ENCODE peak calls at places on chromosomes 4 and X, in six cellular contexts. T is H9, W is mesenchymal stem cell, X is mesendoderm, U is neuronal stem cell, D is H1. P is an unnamed sample.
A peak's percentile ranks its signal among the peaks of the same experiment; 100 is the strongest.

GRCh38 chr4:173748353-173748752 is 218.3 kb upstream of the HAND2 start:
- DNase-seq in T (no peak), W (peak; percentile 41), X (no peak), U (no peak), D (no peak), P (peak; percentile 4)

GRCh38 chrX:128020701-128021100 is 31.5 kb downstream of the ACTRT1 start:
- DNase-seq in T (no peak), W (peak; percentile 29), X (peak; percentile 60), U (no peak), D (no peak), P (peak; percentile 1)

GRCh38 chrX:38881066-38881465 is 79.8 kb downstream of the MID1IP1 start:
- DNase-seq in T (no peak), W (no peak), X (no peak), U (no peak), D (no peak), P (no peak)

GRCh38 chr4:77994194-77994721 is 62.9 kb upstream of the FRAS1 start:
- DNase-seq in T (peak; percentile 78), W (peak; percentile 70), X (peak; percentile 93), U (peak; percentile 67), D (peak; percentile 39), P (peak; percentile 56)

GRCh38 chr4:54924891-54925290 is 200.5 kb downstream of the KDR start:
- DNase-seq in T (no peak), W (no peak), X (no peak), U (no peak), D (no peak), P (no peak)

GRCh38 chr4:122679317-122679716 is 53.2 kb upstream of the BBS12 start:
- DNase-seq in T (no peak), W (no peak), X (no peak), U (no peak), D (no peak), P (no peak)

GRCh38 chr4:98838977-98839618 is 89.8 kb downstream of the EIF4E start:
- DNase-seq in T (no peak), W (peak; percentile 30), X (peak; percentile 5), U (no peak), D (no peak), P (peak; percentile 15)

GRCh38 chr4:138034871-138035270 is 207.3 kb downstream of the SLC7A11 start:
- DNase-seq in T (no peak), W (peak; percentile 30), X (no peak), U (no peak), D (no peak), P (peak; percentile 87)

GRCh38 chr4:8409271-8410065 is 31.1 kb downstream of the ACOX3 start:
- DNase-seq in T (no peak), W (no peak), X (no peak), U (no peak), D (no peak), P (no peak)

GRCh38 chr4:152668338-152668964 is 11.3 kb downstream of the TMEM154 start:
- DNase-seq in T (no peak), W (no peak), X (no peak), U (no peak), D (no peak), P (no peak)

GRCh38 chrX:85303544-85303943 is 59.8 kb downstream of the ZNF711 start:
- DNase-seq in T (no peak), W (no peak), X (no peak), U (no peak), D (no peak), P (no peak)

GRCh38 chr4:55553442-55553841 is 6.7 kb upstream of the CLOCK start:
- DNase-seq in T (peak; percentile 62), W (no peak), X (peak; percentile 56), U (no peak), D (no peak), P (no peak)

GRCh38 chr4:52659016-52659721 is at the start of gene USP46:
- DNase-seq in T (peak; percentile 64), W (peak; percentile 80), X (peak; percentile 80), U (peak; percentile 66), D (no peak), P (peak; percentile 69)

GRCh38 chrX:70254909-70255308 is 5.1 kb downstream of the P2RY4 start:
- DNase-seq in T (no peak), W (no peak), X (no peak), U (no peak), D (no peak), P (no peak)
- H2BK120ac ChIP-seq in T (no peak overlapping the region), W (no peak overlapping the region), X (no peak overlapping the region), U (no peak overlapping the region), D (no peak overlapping the region), P (no peak overlapping the region)

GRCh38 chr4:11198516-11199305 is 230.0 kb downstream of the HS3ST1 start:
- DNase-seq in T (no peak), W (no peak), X (peak; percentile 40), U (no peak), D (no peak), P (no peak)
- H2BK120ac ChIP-seq in T (no peak overlapping the region), W (no peak overlapping the region), X (no peak overlapping the region), U (no peak overlapping the region), D (no peak overlapping the region), P (no peak overlapping the region)

GRCh38 chr4:73707918-73708577 is 32.3 kb upstream of the CXCL8 start:
- DNase-seq in T (no peak), W (peak; percentile 93), X (peak; percentile 86), U (no peak), D (no peak), P (peak; percentile 95)
- H2BK120ac ChIP-seq in T (no peak overlapping the region), W (peak overlapping the region; percentile 81), X (peak overlapping the region; percentile 61), U (no peak overlapping the region), D (no peak overlapping the region), P (peak overlapping the region; percentile 95)

GRCh38 chrX:12690646-12691045 is 100.6 kb upstream of the PRPS2 start:
- DNase-seq in T (no peak), W (no peak), X (no peak), U (no peak), D (no peak), P (no peak)

GRCh38 chrX:12681047-12681446 is 110.2 kb upstream of the PRPS2 start:
- DNase-seq in T (no peak), W (no peak), X (no peak), U (no peak), D (no peak), P (no peak)

GRCh38 chrX:12686324-12686723 is 104.9 kb upstream of the PRPS2 start:
- DNase-seq in T (no peak), W (no peak), X (no peak), U (no peak), D (no peak), P (no peak)

GRCh38 chrX:12685541-12685940 is 105.7 kb upstream of the PRPS2 start:
- DNase-seq in T (no peak), W (no peak), X (no peak), U (no peak), D (no peak), P (peak; percentile 48)
- H2BK120ac ChIP-seq in T (no peak overlapping the region), W (no peak overlapping the region), X (no peak overlapping the region), U (no peak overlapping the region), D (no peak overlapping the region), P (no peak overlapping the region)

DNA sequence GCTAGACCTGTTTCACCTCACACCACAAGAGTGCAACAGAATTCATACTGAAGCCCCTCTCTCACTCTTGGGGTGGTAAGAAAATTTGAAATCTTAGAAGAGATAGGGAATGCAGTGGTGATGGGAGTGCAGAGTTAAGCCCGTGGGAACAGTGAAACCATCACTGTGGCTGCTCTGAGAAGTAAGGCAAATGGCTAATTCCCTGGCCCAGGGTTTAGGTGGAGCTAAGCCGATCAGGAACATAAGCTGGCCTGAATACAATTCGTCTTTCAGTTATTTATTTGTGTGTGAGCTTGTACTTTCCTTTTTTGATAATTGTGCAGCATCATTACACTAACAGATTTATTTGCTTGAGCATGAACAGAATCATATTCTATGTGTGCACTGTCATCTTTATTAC is 1070.6 kb downstream of the STPG2 start:
- DNase-seq in T (no peak), W (no peak), X (no peak), U (no peak), D (no peak), P (no peak)
- H2BK120ac ChIP-seq in T (no peak overlapping the region), W (no peak overlapping the region), X (no peak overlapping the region), U (no peak overlapping the region), D (no peak overlapping the region), P (no peak overlapping the region)

DNA sequence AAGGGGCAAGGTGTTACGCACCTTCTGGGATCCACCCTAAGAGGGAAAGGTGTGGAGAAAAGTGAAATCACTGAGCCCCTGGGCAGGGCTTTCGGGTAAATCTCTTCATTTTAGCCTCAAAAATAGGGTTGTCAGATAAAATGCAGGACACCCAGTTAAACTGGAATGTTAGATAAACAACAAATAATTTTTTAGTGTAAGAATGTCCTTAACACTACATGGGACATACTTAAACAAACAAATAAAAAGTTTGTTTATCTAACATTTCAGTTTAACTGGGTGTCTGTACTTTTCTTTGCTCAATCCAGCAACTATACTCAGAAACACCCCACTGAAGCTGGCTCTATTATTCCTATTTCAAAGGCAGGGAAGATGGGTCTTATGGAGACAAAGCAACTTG is 144.9 kb upstream of the RBPJ start:
- DNase-seq in T (no peak), W (no peak), X (no peak), U (no peak), D (no peak), P (no peak)
- H2BK120ac ChIP-seq in T (no peak overlapping the region), W (no peak overlapping the region), X (no peak overlapping the region), U (no peak overlapping the region), D (no peak overlapping the region), P (peak overlapping the region; percentile 87)

GRCh38 chr4:40458109-40458508 is 123.0 kb downstream of the CHRNA9 start:
- DNase-seq in T (no peak), W (no peak), X (no peak), U (no peak), D (no peak), P (no peak)

GRCh38 chr4:40453912-40454311 is 118.8 kb downstream of the CHRNA9 start:
- DNase-seq in T (no peak), W (no peak), X (no peak), U (no peak), D (no peak), P (no peak)

GRCh38 chr4:40454816-40455215 is 119.7 kb downstream of the CHRNA9 start:
- DNase-seq in T (no peak), W (peak; percentile 19), X (no peak), U (no peak), D (no peak), P (no peak)

GRCh38 chr4:40452490-40452813 is 117.3 kb downstream of the CHRNA9 start:
- DNase-seq in T (no peak), W (no peak), X (no peak), U (no peak), D (no peak), P (no peak)

DNA sequence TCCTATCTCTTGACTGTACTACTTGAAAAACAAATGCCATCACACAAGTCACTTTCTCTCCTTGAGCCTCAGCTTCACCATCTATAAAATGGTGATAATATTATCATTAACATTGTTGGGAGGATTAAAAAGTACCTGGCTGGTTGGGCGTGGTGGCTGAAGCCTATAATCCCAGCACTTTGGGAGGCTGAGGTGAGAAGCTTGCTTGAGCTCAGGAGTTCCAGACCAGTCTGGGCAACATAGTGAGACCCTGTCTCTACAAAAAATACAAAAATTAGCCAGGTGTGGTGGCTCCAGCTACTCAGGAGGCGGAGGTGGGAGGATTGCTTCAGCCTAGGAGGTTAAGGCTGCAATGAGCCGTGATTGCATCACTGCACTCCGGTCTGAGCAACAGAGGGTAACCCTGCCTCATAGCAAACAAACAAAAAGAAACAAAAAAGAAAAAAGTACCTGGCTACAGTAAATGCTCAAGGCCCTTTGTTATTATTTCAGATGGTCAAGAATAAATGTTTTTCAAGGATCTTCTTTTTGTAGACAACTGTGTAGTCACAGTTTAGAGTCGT is 120.3 kb downstream of the CHRNA9 start:
- DNase-seq in T (no peak), W (no peak), X (peak; percentile 42), U (no peak), D (no peak), P (no peak)
- H2BK120ac ChIP-seq in T (no peak overlapping the region), W (no peak overlapping the region), X (no peak overlapping the region), U (no peak overlapping the region), D (no peak overlapping the region), P (no peak overlapping the region)